ENCODE peak calls at places on chromosomes 11 and 22, in four cellular contexts. Q is Caki2, A is ecto neural progenitor cell, O is HuH-7. I is an unnamed sample.

GRCh38 chr11:15940462-15941205 is 415.7 kb downstream of the SOX6 start:
- DNase-seq in Q (no peak), A (no peak), O (no peak), I (no peak)

GRCh38 chr11:74366576-74366975 is 31.7 kb downstream of the PGM2L1 start:
- DNase-seq in Q (no peak), A (no peak), O (no peak), I (peak; percentile 69)

GRCh38 chr11:104967493-104968364 is 645 bp downstream of the CASP4 start:
- DNase-seq in Q (no peak), A (no peak), O (no peak), I (no peak)

GRCh38 chr22:44147821-44148574 is 32.7 kb upstream of the PARVG start:
- DNase-seq in Q (peak; percentile 10), A (no peak), O (no peak), I (peak; percentile 41)

GRCh38 chr11:33698921-33699320 is 1.7 kb downstream of the C11orf91 start:
- DNase-seq in Q (no peak), A (no peak), O (no peak), I (no peak)

GRCh38 chr11:131888230-131888826 is 517.9 kb downstream of the NTM start:
- DNase-seq in Q (no peak), A (no peak), O (no peak), I (peak; percentile 57)

GRCh38 chr22:27993201-27993635 is 74.2 kb upstream of the PITPNB start:
- DNase-seq in Q (no peak), A (no peak), O (no peak), I (no peak)

GRCh38 chr11:1548221-1549070 is 23.6 kb downstream of the DUSP8 start:
- DNase-seq in Q (peak; percentile 57), A (no peak), O (peak; percentile 69), I (peak; percentile 85)

GRCh38 chr22:50656122-50657070 is 16.2 kb upstream of the SHANK3 start:
- DNase-seq in Q (peak; percentile 69), A (no peak), O (no peak), I (no peak)

GRCh38 chr11:12076840-12077534 is 33.4 kb upstream of the MICAL2 start:
- DNase-seq in Q (no peak), A (no peak), O (no peak), I (no peak)

GRCh38 chr11:8640305-8640932 is 42.0 kb downstream of the TRIM66 start:
- DNase-seq in Q (no peak), A (peak; percentile 52), O (no peak), I (no peak)

I was measured in AG08396.